ENCODE peak calls at places on chromosomes 4 and X, in ten cellular contexts. Z, L, F, X, P, M, I, T, J and A are unnamed samples.

GRCh38 chr4:156827519-156827918 is 144.1 kb downstream of the PDGFC start:
- DNase-seq in Z (no peak), L (no peak), F (no peak), X (no peak), P (no peak), M (no peak), I (no peak), T (no peak), J (no peak), A (no peak)

GRCh38 chr4:118557298-118557851 is 127.8 kb upstream of the METTL14 start:
- DNase-seq in Z (no peak), L (no peak), F (no peak), X (no peak), P (no peak), M (no peak), I (peak), T (peak), J (no peak), A (peak)

GRCh38 chr4:40750461-40751258 is 905 bp downstream of the NSUN7 start:
- DNase-seq in Z (peak), L (peak), F (peak), X (peak), P (no peak), M (no peak), I (peak), T (no peak), J (no peak), A (no peak)

GRCh38 chr4:54228064-54228527 is 997 bp upstream of the PDGFRA start:
- DNase-seq in Z (peak), L (peak), F (peak), X (peak), P (peak), M (peak), I (no peak), T (no peak), J (peak), A (peak)

GRCh38 chrX:103882999-103883398 is 50.9 kb upstream of the RAB9B start:
- DNase-seq in Z (no peak), L (no peak), F (no peak), X (no peak), P (no peak), M (no peak), I (no peak), T (no peak), J (no peak), A (no peak)

GRCh38 chr4:11440481-11441181 is 11.9 kb upstream of the HS3ST1 start:
- DNase-seq in Z (no peak), L (no peak), F (no peak), X (no peak), P (no peak), M (no peak), I (no peak), T (no peak), J (no peak), A (no peak)

GRCh38 chr4:1623390-1623789 is 60.7 kb downstream of the FAM53A start:
- DNase-seq in Z (no peak), L (peak), F (no peak), X (no peak), P (no peak), M (no peak), I (no peak), T (no peak), J (no peak), A (no peak)

GRCh38 chrX:43813898-43814297 is 68.4 kb downstream of the MAOB start:
- DNase-seq in Z (no peak), L (no peak), F (peak), X (no peak), P (no peak), M (no peak), I (no peak), T (peak), J (no peak), A (no peak)

GRCh38 chr4:123939621-123940020 is 543.0 kb downstream of the SPRY1 start:
- DNase-seq in Z (no peak), L (no peak), F (no peak), X (no peak), P (no peak), M (no peak), I (no peak), T (peak), J (no peak), A (no peak)

GRCh38 chrX:9352683-9353430 is 112.0 kb upstream of the TBL1X start:
- DNase-seq in Z (peak), L (no peak), F (no peak), X (peak), P (peak), M (peak), I (no peak), T (no peak), J (peak), A (no peak)

GRCh38 chr4:33467291-33467690 is 2747.1 kb downstream of the PCDH7 start:
- DNase-seq in Z (no peak), L (no peak), F (peak), X (no peak), P (no peak), M (no peak), I (no peak), T (no peak), J (no peak), A (no peak)

GRCh38 chr4:68348577-68348976 is 1.3 kb downstream of the YTHDC1 start:
- DNase-seq in Z (no peak), L (no peak), F (no peak), X (no peak), P (no peak), M (no peak), I (no peak), T (no peak), J (no peak), A (no peak)

GRCh38 chrX:37302569-37302968 is 46.6 kb upstream of the PRRG1 start:
- DNase-seq in Z (no peak), L (no peak), F (peak), X (peak), P (peak), M (no peak), I (no peak), T (peak), J (no peak), A (no peak)

GRCh38 chrX:15334561-15334960 is 762 bp downstream of the PIGA start:
- DNase-seq in Z (no peak), L (no peak), F (no peak), X (no peak), P (no peak), M (no peak), I (no peak), T (no peak), J (peak), A (no peak)

GRCh38 chrX:104343408-104344129 is 88.8 kb upstream of the ESX1 start:
- DNase-seq in Z (no peak), L (peak), F (peak), X (peak), P (peak), M (peak), I (no peak), T (peak), J (peak), A (no peak)

GRCh38 chr4:82785248-82786003 is 13.2 kb downstream of the SCD5 start:
- DNase-seq in Z (no peak), L (no peak), F (peak), X (no peak), P (peak), M (no peak), I (no peak), T (peak), J (no peak), A (no peak)

GRCh38 chr4:185165605-185166063 is 22.6 kb downstream of the SLC25A4 start:
- DNase-seq in Z (no peak), L (no peak), F (no peak), X (no peak), P (no peak), M (no peak), I (no peak), T (no peak), J (no peak), A (no peak)

GRCh38 chr4:36082817-36083216 is 161.5 kb downstream of the ARAP2 start:
- DNase-seq in Z (no peak), L (no peak), F (no peak), X (no peak), P (no peak), M (no peak), I (no peak), T (no peak), J (no peak), A (no peak)

GRCh38 chr4:8324640-8325239 is 55.2 kb downstream of the HTRA3 start:
- DNase-seq in Z (no peak), L (no peak), F (no peak), X (no peak), P (no peak), M (peak), I (no peak), T (no peak), J (no peak), A (no peak)

GRCh38 chr4:7183780-7184460 is 8.4 kb upstream of the SORCS2 start:
- DNase-seq in Z (no peak), L (no peak), F (no peak), X (no peak), P (no peak), M (no peak), I (no peak), T (no peak), J (no peak), A (peak)

GRCh38 chr4:1205641-1206298 is 33.4 kb upstream of the SPON2 start:
- DNase-seq in Z (peak), L (no peak), F (peak), X (peak), P (no peak), M (peak), I (no peak), T (no peak), J (no peak), A (peak)

GRCh38 chrX:16966745-16967144 is 20.3 kb downstream of the REPS2 start:
- DNase-seq in Z (no peak), L (no peak), F (no peak), X (no peak), P (no peak), M (no peak), I (no peak), T (no peak), J (no peak), A (no peak)

GRCh38 chr4:682490-683172 is 6.3 kb downstream of the SLC49A3 start:
- DNase-seq in Z (no peak), L (no peak), F (no peak), X (peak), P (no peak), M (no peak), I (no peak), T (no peak), J (no peak), A (no peak)

GRCh38 chrX:153744210-153745066 is 19.6 kb upstream of the PLXNB3 start:
- DNase-seq in Z (no peak), L (peak), F (peak), X (no peak), P (no peak), M (no peak), I (no peak), T (no peak), J (no peak), A (no peak)

GRCh38 chrX:43707812-43708548 is 51.9 kb downstream of the MAOA start:
- DNase-seq in Z (peak), L (no peak), F (no peak), X (peak), P (no peak), M (peak), I (peak), T (no peak), J (no peak), A (no peak)

GRCh38 chr4:183096276-183096965 is 2.6 kb upstream of the WWC2 start:
- DNase-seq in Z (no peak), L (no peak), F (no peak), X (no peak), P (no peak), M (no peak), I (no peak), T (no peak), J (no peak), A (no peak)

GRCh38 chrX:125248931-125249330 is 70.7 kb upstream of the TEX13C start:
- DNase-seq in Z (no peak), L (no peak), F (no peak), X (no peak), P (no peak), M (no peak), I (no peak), T (no peak), J (no peak), A (no peak)

GRCh38 chr4:102493794-102494193 is 7.4 kb upstream of the NFKB1 start:
- DNase-seq in Z (no peak), L (no peak), F (no peak), X (peak), P (no peak), M (peak), I (no peak), T (no peak), J (no peak), A (no peak)

GRCh38 chrX:122866527-122866926 is 317.6 kb upstream of the GRIA3 start:
- DNase-seq in Z (no peak), L (no peak), F (no peak), X (no peak), P (no peak), M (no peak), I (no peak), T (no peak), J (no peak), A (no peak)

GRCh38 chr4:70994387-70995099 is 1.1 kb downstream of the DCK start:
- DNase-seq in Z (no peak), L (no peak), F (no peak), X (no peak), P (no peak), M (no peak), I (no peak), T (no peak), J (no peak), A (no peak)

GRCh38 chrX:23864719-23865349 is 42.9 kb downstream of the APOO start:
- DNase-seq in Z (no peak), L (no peak), F (no peak), X (no peak), P (no peak), M (no peak), I (no peak), T (no peak), J (no peak), A (no peak)

DNA sequence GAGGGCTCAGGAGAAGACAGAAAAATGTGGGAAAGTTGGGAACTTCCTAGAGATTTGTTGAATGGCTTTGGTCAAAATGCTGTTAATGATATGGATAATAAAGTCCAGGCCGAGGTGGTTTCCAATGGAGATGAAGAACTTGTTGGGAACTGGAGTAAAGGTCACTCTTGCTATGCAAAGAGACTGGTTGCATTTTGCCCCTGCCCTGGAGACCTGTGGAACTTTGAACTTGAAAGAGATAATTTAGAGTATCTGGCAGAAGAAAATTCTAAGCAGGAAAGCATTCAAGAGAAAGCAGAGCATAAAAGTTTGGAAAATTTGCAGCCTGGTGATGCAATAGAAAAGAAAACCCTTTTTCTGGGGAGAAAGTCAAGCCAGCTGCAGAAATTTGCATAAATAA is 203.9 kb downstream of the RELL1 start:
- DNase-seq in Z (no peak), L (no peak), F (no peak), X (no peak), P (no peak), M (no peak), I (no peak), T (no peak), J (no peak), A (no peak)
- TF ChIP-seq CTCF in Z (no peak), L (no peak), F (no peak), X (no peak), P (no peak), M (no peak), I (no peak), T (no peak), J (no peak), A (no peak)

DNA sequence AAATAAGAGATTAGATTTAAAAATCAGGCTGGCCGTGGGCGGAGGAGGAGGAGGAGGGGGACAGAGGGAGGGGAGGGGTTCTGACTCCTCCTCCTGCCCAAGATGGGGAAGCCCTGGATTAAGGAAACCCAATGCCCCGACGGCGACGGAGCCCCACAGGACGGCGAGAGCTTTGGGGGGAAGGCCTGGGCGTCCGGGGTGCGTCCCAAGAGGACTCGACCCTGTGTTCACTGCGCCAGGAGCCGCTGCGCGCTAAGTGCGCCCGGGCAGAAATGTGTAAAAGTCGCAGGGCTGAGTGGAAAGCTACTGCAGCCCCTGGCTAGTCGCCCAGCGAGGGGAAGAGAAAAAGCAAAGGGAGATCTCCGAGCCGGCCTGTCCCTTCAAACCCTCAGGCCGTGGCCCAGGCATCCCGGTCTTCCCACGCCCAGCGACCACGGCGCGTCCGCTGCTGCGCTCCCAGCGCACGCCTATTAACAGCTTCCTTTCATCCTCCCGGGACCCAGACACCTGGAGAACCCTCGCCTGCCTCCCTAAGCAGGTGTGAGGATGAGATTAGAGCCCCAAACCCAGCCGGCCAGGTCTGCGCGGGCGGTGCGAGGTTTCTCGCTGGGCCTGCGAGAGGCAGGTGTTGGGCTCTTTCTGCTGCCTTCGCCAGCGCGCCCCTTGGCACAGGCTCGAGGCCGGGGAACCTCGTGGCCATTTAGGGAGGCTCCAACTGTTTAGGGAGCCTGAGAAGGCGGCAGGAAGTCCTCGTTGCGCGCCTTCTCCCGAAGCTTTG is 1.4 kb upstream of the RPS6KA3 start:
- DNase-seq in Z (peak), L (peak), F (peak), X (peak), P (no peak), M (peak), I (peak), T (no peak), J (no peak), A (peak)
- TF ChIP-seq POLR2AphosphoS5 in Z (no peak), L (no peak), F (no peak), X (no peak), P (no peak), M (no peak), I (no peak), T (no peak), J (no peak), A (no peak)

GRCh38 chr4:113576947-113577678 is 184.4 kb downstream of the CAMK2D start:
- DNase-seq in Z (no peak), L (no peak), F (no peak), X (no peak), P (no peak), M (no peak), I (no peak), T (no peak), J (no peak), A (no peak)
- TF ChIP-seq CTCF in Z (no peak), L (no peak), F (no peak), X (no peak), P (no peak), M (no peak), I (no peak), T (no peak), J (no peak), A (no peak)

GRCh38 chrX:74514384-74514783 is 93.1 kb downstream of the SLC16A2 start:
- DNase-seq in Z (no peak), L (no peak), F (peak), X (no peak), P (peak), M (no peak), I (no peak), T (no peak), J (no peak), A (no peak)
- TF ChIP-seq POLR2AphosphoS5 in Z (no peak), L (no peak), F (no peak), X (no peak), P (no peak), M (no peak), I (no peak), T (no peak), J (no peak), A (no peak)

GRCh38 chr4:101086801-101087586 is 260.3 kb downstream of the PPP3CA start:
- DNase-seq in Z (no peak), L (no peak), F (peak), X (no peak), P (peak), M (no peak), I (no peak), T (no peak), J (no peak), A (no peak)

GRCh38 chr4:101081166-101081565 is 266.2 kb downstream of the PPP3CA start:
- DNase-seq in Z (no peak), L (no peak), F (no peak), X (no peak), P (no peak), M (no peak), I (no peak), T (no peak), J (no peak), A (no peak)

GRCh38 chr4:101076032-101076431 is 271.3 kb downstream of the PPP3CA start:
- DNase-seq in Z (no peak), L (no peak), F (no peak), X (no peak), P (peak), M (no peak), I (no peak), T (no peak), J (no peak), A (no peak)

GRCh38 chr4:101078950-101079349 is 268.4 kb downstream of the PPP3CA start:
- DNase-seq in Z (no peak), L (no peak), F (no peak), X (no peak), P (no peak), M (no peak), I (no peak), T (no peak), J (no peak), A (no peak)

DNA sequence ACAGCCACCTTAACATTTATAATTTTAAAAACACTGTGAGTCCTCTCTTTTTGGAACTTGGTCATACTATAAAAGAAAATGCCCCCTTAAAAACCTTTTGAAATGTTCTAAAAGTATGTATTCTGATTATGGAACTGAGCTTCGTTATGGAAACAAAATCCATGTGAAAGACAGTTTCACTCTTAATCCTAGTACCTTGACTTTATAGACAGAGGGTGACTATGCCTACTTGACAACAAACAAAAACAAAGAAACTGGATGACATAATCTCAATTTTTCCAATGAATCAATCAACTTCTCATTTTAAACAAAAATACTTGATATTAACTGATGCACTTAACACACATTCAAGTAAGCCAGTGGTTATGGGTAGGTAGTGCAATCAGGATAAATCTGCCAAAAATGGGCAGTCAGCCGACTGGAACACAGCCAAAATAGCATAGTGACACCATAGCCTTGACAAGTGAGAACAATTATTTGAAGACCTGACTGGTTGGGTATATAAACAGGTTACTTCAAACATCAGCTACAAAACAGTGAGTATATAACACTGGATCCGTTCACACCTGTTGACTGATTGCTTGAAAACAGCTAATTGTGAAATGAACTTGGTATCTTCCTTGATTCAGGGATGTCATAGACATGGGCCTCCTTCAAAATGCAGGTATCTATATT is 265.5 kb downstream of the PPP3CA start:
- DNase-seq in Z (no peak), L (no peak), F (no peak), X (no peak), P (no peak), M (no peak), I (no peak), T (no peak), J (no peak), A (no peak)
- TF ChIP-seq CTCF in Z (no peak), L (no peak), F (no peak), X (no peak), P (no peak), M (no peak), I (no peak), T (no peak), J (no peak), A (no peak)

GRCh38 chr4:158841540-158841939 is 72.7 kb downstream of the FNIP2 start:
- DNase-seq in Z (no peak), L (no peak), F (no peak), X (no peak), P (no peak), M (no peak), I (no peak), T (no peak), J (no peak), A (no peak)

GRCh38 chr4:158847535-158847934 is 78.7 kb downstream of the FNIP2 start:
- DNase-seq in Z (no peak), L (no peak), F (no peak), X (no peak), P (no peak), M (no peak), I (no peak), T (no peak), J (no peak), A (no peak)

GRCh38 chr4:158850371-158850770 is 81.5 kb downstream of the FNIP2 start:
- DNase-seq in Z (no peak), L (no peak), F (no peak), X (no peak), P (no peak), M (no peak), I (no peak), T (no peak), J (no peak), A (no peak)

GRCh38 chr4:158849681-158850080 is 80.9 kb downstream of the FNIP2 start:
- DNase-seq in Z (no peak), L (no peak), F (no peak), X (no peak), P (no peak), M (no peak), I (no peak), T (no peak), J (no peak), A (no peak)

GRCh38 chr4:158845166-158846041 is 76.6 kb downstream of the FNIP2 start:
- DNase-seq in Z (peak), L (no peak), F (peak), X (no peak), P (no peak), M (no peak), I (no peak), T (no peak), J (no peak), A (no peak)
- TF ChIP-seq POLR2AphosphoS5 in Z (no peak), L (no peak), F (no peak), X (no peak), P (no peak), M (no peak), I (no peak), T (no peak), J (no peak), A (no peak)